ENCODE peak calls at places on chromosomes 1 and 21, in nine cellular contexts. R is NCI-H2081; Y is amniotic stem cell; S is stimulated activated CD4-positive, alpha-beta T cell treated with anti-CD3 and anti-CD28 coated beads, Interleukin-4, amount 100 ng/mL, for 48 hours; J is tibial artery; D is amygdala; P is AG04450; B is heart left ventricle; W is HEK293T. U is an unnamed sample.

GRCh38 chr1:169108897-169109560 is 2.5 kb downstream of the ATP1B1 start:
- DNase-seq in J (no peak), R (peak), S (no peak), W (no peak), P (no peak), B (no peak), D (no peak), Y (no peak), U (no peak)

GRCh38 chr1:209561561-209561960 is 22.0 kb upstream of the CAMK1G start:
- DNase-seq in B (no peak), W (no peak), R (no peak), P (no peak), J (no peak), S (no peak), D (no peak), Y (no peak), U (no peak)

GRCh38 chr21:34282223-34282622 is 81.6 kb upstream of the KCNE2 start:
- DNase-seq in P (no peak), B (no peak), Y (no peak), W (no peak), D (no peak), R (no peak), S (no peak), J (no peak), U (no peak)

GRCh38 chr1:119829636-119830035 is 18.4 kb upstream of the REG4 start:
- DNase-seq in B (no peak), Y (no peak), R (peak), P (no peak), J (no peak), D (no peak), S (no peak), W (no peak), U (no peak)

GRCh38 chr21:29091032-29091431 is 17.6 kb upstream of the CCT8 start:
- DNase-seq in P (peak), W (no peak), Y (no peak), D (no peak), B (no peak), S (no peak), R (no peak), J (no peak), U (no peak)

GRCh38 chr1:151347523-151348246 is 633 bp upstream of the RFX5 start:
- DNase-seq in S (no peak), B (no peak), R (no peak), P (no peak), Y (no peak), D (no peak), W (no peak), J (no peak), U (no peak)

GRCh38 chr21:34544032-34544496 is 32.1 kb upstream of the KCNE1 start:
- DNase-seq in B (no peak), D (no peak), P (no peak), W (peak), J (no peak), S (peak), R (peak), Y (peak), U (no peak)

GRCh38 chr1:119510046-119510445 is 3.0 kb downstream of the HSD3B1 start:
- DNase-seq in J (no peak), Y (no peak), D (no peak), S (no peak), W (no peak), B (no peak), R (no peak), P (no peak), U (no peak)

GRCh38 chr1:64986903-64987871 is 20.8 kb upstream of the JAK1 start:
- DNase-seq in S (no peak), Y (no peak), D (no peak), W (no peak), R (no peak), B (no peak), J (no peak), P (no peak), U (no peak)

GRCh38 chr1:209831615-209832014 is 3.8 kb downstream of the UTP25 start:
- DNase-seq in D (no peak), W (no peak), B (no peak), P (no peak), J (no peak), Y (peak), R (no peak), S (no peak), U (no peak)

GRCh38 chr1:154342836-154343472 is 17.6 kb downstream of the ATP8B2 start:
- DNase-seq in D (no peak), S (no peak), W (no peak), B (peak), R (no peak), J (no peak), Y (no peak), P (no peak), U (peak)

GRCh38 chr21:37073417-37074194 is 552 bp downstream of the TTC3 start:
- DNase-seq in D (peak), P (no peak), W (peak), B (peak), J (peak), R (peak), Y (no peak), S (peak), U (peak)

GRCh38 chr1:168535536-168535935 is 8.3 kb downstream of the XCL2 start:
- DNase-seq in P (no peak), Y (no peak), W (no peak), D (no peak), R (no peak), S (no peak), J (no peak), B (no peak), U (no peak)

GRCh38 chr1:71593523-71593922 is 512.7 kb upstream of the ZRANB2 start:
- DNase-seq in P (no peak), B (no peak), Y (no peak), J (no peak), R (no peak), W (peak), D (no peak), S (no peak), U (no peak)

GRCh38 chr1:38991638-38992449 is 768 bp downstream of the AKIRIN1 start:
- DNase-seq in S (no peak), R (peak), P (no peak), B (peak), J (peak), W (peak), Y (no peak), D (no peak), U (no peak)

GRCh38 chr1:25197235-25197930 is 34.9 kb downstream of the SYF2 start:
- DNase-seq in D (no peak), B (no peak), W (peak), Y (no peak), J (no peak), P (no peak), R (no peak), S (no peak), U (no peak)

GRCh38 chr1:180168786-180169640 is 14.3 kb downstream of the QSOX1 start:
- DNase-seq in D (no peak), W (peak), S (no peak), J (peak), R (peak), P (no peak), B (no peak), Y (no peak), U (no peak)

GRCh38 chr21:29080454-29080930 is 7.0 kb upstream of the CCT8 start:
- DNase-seq in D (no peak), P (no peak), S (no peak), W (no peak), Y (no peak), J (no peak), B (no peak), R (no peak), U (no peak)

GRCh38 chr1:21337931-21338567 is 47.8 kb upstream of the ECE1 start:
- DNase-seq in Y (peak), W (no peak), P (no peak), R (no peak), B (peak), D (no peak), S (no peak), J (peak), U (no peak)

GRCh38 chr1:2033165-2033564 is 14.0 kb downstream of the GABRD start:
- DNase-seq in J (no peak), P (no peak), Y (no peak), D (no peak), W (no peak), B (no peak), S (no peak), R (no peak), U (no peak)

U was measured in activated T-helper 2 cell treated with anti-CD3 and anti-CD28 coated beads, Interferon-gamma antibody, Interleukin-2, Interleukin-4, amounts not matched to agents 10 μg/mL and 5 μg/mL and 100 μg/mL, durations not matched to agents 14 hours and 24 hours and 36 hours.